ENCODE peak calls at places on chromosome 18, in seven cellular contexts. E is cardiac muscle cell; O is A549; G is CD4-positive, alpha-beta T cell; W is RWPE2; T is HFF-Myc; I is IMR-90. Q is an unnamed sample.

GRCh38 chr18:6728318-6728717 is 1.2 kb upstream of the ARHGAP28 start:
- DNase-seq in I (no peak), G (no peak), E (no peak), W (no peak), O (no peak), T (no peak), Q (no peak)

GRCh38 chr18:76371301-76371700 is 123.7 kb downstream of the ZNF516 start:
- DNase-seq in T (no peak), E (no peak), G (no peak), W (no peak), O (no peak), I (no peak), Q (peak)

GRCh38 chr18:6521804-6522418 is 107.2 kb upstream of the L3MBTL4 start:
- DNase-seq in T (peak), W (no peak), O (no peak), I (peak), E (peak), G (no peak), Q (no peak)

GRCh38 chr18:59461171-59461570 is 102.1 kb upstream of the LMAN1 start:
- DNase-seq in W (no peak), O (no peak), I (no peak), T (no peak), G (no peak), E (no peak), Q (no peak)

GRCh38 chr18:31645411-31645810 is 39.0 kb downstream of the B4GALT6 start:
- DNase-seq in T (no peak), G (no peak), I (no peak), E (no peak), W (no peak), O (no peak), Q (no peak)

GRCh38 chr18:22084547-22084946 is 84.8 kb upstream of the GATA6 start:
- DNase-seq in I (no peak), W (no peak), T (no peak), G (no peak), O (no peak), E (peak), Q (no peak)

GRCh38 chr18:33123852-33124251 is 316.7 kb downstream of the CCDC178 start:
- DNase-seq in T (no peak), W (no peak), G (no peak), O (no peak), E (no peak), I (no peak), Q (no peak)

GRCh38 chr18:54739476-54739875 is 88.8 kb upstream of the RAB27B start:
- DNase-seq in T (no peak), G (no peak), E (no peak), W (no peak), I (peak), O (no peak), Q (no peak)

GRCh38 chr18:54112356-54112755 is 112.1 kb downstream of the MBD2 start:
- DNase-seq in I (no peak), W (no peak), G (no peak), E (no peak), O (no peak), T (peak), Q (no peak)

GRCh38 chr18:1840878-1841277 is 730.4 kb downstream of the METTL4 start:
- DNase-seq in O (no peak), T (no peak), G (no peak), W (no peak), E (no peak), I (no peak), Q (no peak)

GRCh38 chr18:26556573-26556972 is 8.2 kb upstream of the KCTD1 start:
- DNase-seq in W (no peak), E (no peak), I (no peak), G (no peak), T (no peak), O (no peak), Q (no peak)

GRCh38 chr18:74806700-74807416 is 209.2 kb downstream of the ZNF407 start:
- DNase-seq in G (no peak), O (peak), T (peak), E (no peak), I (peak), W (no peak), Q (no peak)

GRCh38 chr18:4394700-4395099 is 60.4 kb downstream of the DLGAP1 start:
- DNase-seq in O (no peak), I (no peak), G (no peak), W (no peak), T (no peak), E (no peak), Q (no peak)

GRCh38 chr18:63604791-63605567 is 17.8 kb downstream of the SERPINB13 start:
- DNase-seq in T (peak), O (no peak), E (no peak), W (no peak), I (peak), G (no peak), Q (no peak)

GRCh38 chr18:56748698-56749268 is 97.6 kb downstream of the WDR7 start:
- DNase-seq in I (peak), G (no peak), T (peak), O (peak), E (peak), W (no peak), Q (no peak)

GRCh38 chr18:2147424-2147823 is 423.9 kb downstream of the METTL4 start:
- DNase-seq in E (no peak), I (no peak), O (no peak), W (no peak), T (peak), G (no peak), Q (no peak)

GRCh38 chr18:60372598-60372997 is at the start of gene MC4R:
- DNase-seq in O (peak), T (peak), W (no peak), G (no peak), E (peak), I (peak), Q (no peak)

GRCh38 chr18:56036673-56037072 is 448.7 kb upstream of the TCF4 start:
- DNase-seq in T (no peak), G (no peak), W (no peak), I (peak), O (no peak), E (no peak), Q (no peak)

GRCh38 chr18:6757966-6758365 is 28.4 kb downstream of the ARHGAP28 start:
- DNase-seq in I (peak), E (no peak), O (no peak), W (no peak), G (no peak), T (peak), Q (no peak)

GRCh38 chr18:69401475-69402218 is 959 bp downstream of the DOK6 start:
- DNase-seq in T (no peak), G (no peak), O (peak), W (peak), E (peak), I (peak), Q (no peak)

GRCh38 chr18:51757525-51757924 is 560.0 kb upstream of the MEX3C start:
- DNase-seq in T (no peak), O (no peak), W (no peak), G (no peak), E (no peak), I (no peak), Q (no peak)

GRCh38 chr18:10476430-10476829 is 22.0 kb downstream of the APCDD1 start:
- DNase-seq in O (no peak), G (no peak), T (peak), E (no peak), W (no peak), I (peak), Q (no peak)

GRCh38 chr18:36355511-36355910 is 58.0 kb downstream of the FHOD3 start:
- DNase-seq in E (no peak), I (peak), O (no peak), G (no peak), T (no peak), W (no peak), Q (no peak)

GRCh38 chr18:56770873-56771272 is 119.7 kb downstream of the WDR7 start:
- DNase-seq in E (no peak), I (peak), W (no peak), T (no peak), G (no peak), O (no peak), Q (no peak)

GRCh38 chr18:30970201-30970816 is 72.2 kb downstream of the DSC3 start:
- DNase-seq in O (peak), G (no peak), E (peak), T (peak), I (peak), W (no peak), Q (no peak)

GRCh38 chr18:51151568-51152511 is 45.6 kb downstream of the MEX3C start:
- DNase-seq in I (no peak), W (no peak), O (no peak), T (no peak), G (peak), E (no peak), Q (no peak)

GRCh38 chr18:44229693-44230108 is 451.0 kb upstream of the SETBP1 start:
- DNase-seq in G (no peak), O (no peak), I (peak), W (no peak), E (peak), T (no peak), Q (no peak)

GRCh38 chr18:24734058-24734457 is 273.6 kb downstream of the HRH4 start:
- DNase-seq in I (no peak), G (no peak), T (no peak), O (no peak), W (no peak), E (peak), Q (no peak)

GRCh38 chr18:45590060-45590537 is 25.2 kb upstream of the SLC14A2 start:
- DNase-seq in T (no peak), W (no peak), G (no peak), I (peak), E (no peak), O (no peak), Q (no peak)

GRCh38 chr18:49553003-49553402 is 8.9 kb upstream of the LIPG start:
- DNase-seq in W (no peak), G (no peak), O (no peak), I (no peak), E (no peak), T (no peak), Q (no peak)
- TF ChIP-seq CTCF in W (no peak), G (no peak), O (no peak), I (no peak), E (no peak), T (no peak), Q (no peak)

DNA sequence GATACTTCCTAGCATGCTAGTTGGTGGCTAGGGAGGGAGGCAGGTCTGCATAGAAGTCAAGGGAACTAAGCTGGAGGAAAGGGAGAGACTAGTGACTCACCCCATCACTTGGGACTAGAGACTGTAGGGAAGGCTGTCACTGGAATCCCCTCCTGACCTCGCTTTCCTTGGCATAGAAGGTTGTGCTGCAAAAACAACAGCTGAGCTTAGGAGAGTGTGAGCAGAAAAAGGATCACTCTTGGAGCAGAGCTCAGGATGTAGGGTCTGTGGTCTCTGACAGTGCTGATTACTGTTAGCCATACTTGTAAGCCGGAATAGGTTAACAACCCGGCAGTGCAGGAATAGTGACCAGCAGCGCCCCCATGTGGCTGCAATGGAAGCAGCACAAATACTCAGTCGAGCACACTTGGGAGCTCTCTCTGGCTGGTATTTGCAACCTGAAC is 66.9 kb upstream of the SMAD2 start:
- DNase-seq in T (no peak), O (no peak), I (no peak), W (no peak), G (no peak), E (no peak), Q (no peak)
- TF ChIP-seq CTCF in T (peak), O (peak), I (peak), W (peak), G (no peak), E (peak), Q (peak)

DNA sequence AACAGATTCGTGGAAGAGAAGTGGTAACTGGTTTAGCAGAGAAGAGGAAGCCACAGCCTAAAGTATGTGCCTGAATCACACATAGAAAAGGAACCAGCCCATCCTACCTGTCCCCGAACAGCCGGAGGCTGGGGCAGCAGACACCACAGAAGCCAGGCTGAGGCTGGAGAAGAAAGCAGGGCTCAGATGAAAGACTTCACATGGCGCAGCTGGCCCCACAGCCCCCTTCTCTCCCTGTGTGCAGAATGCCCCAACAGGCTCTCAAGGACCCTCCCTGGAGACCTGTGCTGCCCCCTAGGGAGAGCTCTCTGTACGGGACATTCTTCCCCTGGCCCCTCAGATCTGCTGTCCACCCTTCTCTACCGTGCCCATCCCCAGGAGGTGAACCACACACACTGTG is 83.5 kb upstream of the RAB12 start:
- DNase-seq in W (no peak), G (no peak), E (peak), I (no peak), O (no peak), T (no peak), Q (no peak)
- TF ChIP-seq CTCF in W (no peak), G (no peak), E (peak), I (no peak), O (peak), T (peak), Q (peak)

GRCh38 chr18:78771496-78772368 is 207.9 kb upstream of the SALL3 start:
- DNase-seq in G (no peak), T (no peak), O (no peak), W (no peak), I (no peak), E (no peak), Q (peak)
- TF ChIP-seq CTCF in G (no peak), T (no peak), O (no peak), W (no peak), I (no peak), E (no peak), Q (no peak)

GRCh38 chr18:67710639-67711038 is 194.1 kb upstream of the DSEL start:
- DNase-seq in E (no peak), G (no peak), I (no peak), T (no peak), O (no peak), W (no peak), Q (no peak)
- TF ChIP-seq CTCF in E (peak), G (no peak), I (no peak), T (no peak), O (peak), W (peak), Q (peak)

DNA sequence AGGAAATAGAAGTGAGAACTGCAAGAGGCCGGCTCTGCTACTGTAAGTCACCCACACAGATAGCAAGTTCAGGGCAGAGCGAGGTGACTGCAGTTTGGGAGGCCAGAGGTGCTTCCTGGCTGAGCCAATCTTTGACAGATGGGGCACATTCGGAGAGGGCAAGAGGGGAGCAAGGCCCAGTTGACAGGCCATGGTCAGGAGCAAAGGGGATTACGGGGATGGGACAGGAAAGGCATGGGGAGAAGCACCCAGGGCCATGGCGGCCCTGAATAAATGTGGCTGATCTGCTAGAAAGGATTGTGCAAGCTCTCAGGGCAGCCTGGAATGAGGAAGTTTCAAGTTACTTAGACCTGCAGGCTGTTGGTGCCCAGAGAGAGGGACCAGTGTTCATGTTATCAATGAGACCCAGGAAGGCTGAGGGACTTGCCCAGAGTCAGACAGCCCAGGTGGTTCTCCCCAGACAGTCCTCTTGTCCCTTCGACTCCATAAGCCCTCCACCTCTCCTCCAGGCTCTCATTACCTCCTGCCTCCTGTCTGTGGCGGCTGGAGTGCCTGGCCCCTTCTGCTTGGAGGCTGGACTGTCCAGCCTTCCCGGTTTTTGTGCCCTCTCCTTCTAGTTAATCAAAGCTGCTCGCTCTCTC is 123.3 kb downstream of the CTIF start:
- DNase-seq in T (no peak), G (no peak), I (peak), W (no peak), O (peak), E (peak), Q (no peak)
- TF ChIP-seq CTCF in T (no peak), G (no peak), I (no peak), W (no peak), O (no peak), E (no peak), Q (peak)

GRCh38 chr18:23503967-23504352 is 649 bp downstream of the RMC1 start:
- DNase-seq in T (no peak), I (no peak), G (no peak), E (no peak), W (no peak), O (no peak), Q (no peak)
- TF ChIP-seq CTCF in T (no peak), I (no peak), G (no peak), E (no peak), W (no peak), O (no peak), Q (no peak)

DNA sequence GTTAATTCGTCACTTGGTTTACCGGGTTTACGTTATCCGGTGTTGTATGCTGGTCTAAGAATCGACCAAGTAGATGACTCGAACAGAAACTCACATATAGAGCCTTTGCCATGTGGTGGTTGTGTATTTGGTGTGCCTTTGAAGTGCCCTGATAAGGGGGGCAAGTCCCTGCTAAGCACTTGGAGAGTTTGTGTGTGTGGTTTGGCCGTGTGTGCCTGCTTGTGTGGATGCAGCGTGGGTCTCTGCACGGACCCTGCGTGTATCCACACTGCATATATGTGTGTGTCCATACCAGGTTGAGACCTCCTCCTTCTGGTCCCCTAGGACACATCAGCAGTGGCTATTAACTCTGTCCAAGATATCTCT is 2.4 kb upstream of the CELF4 start:
- DNase-seq in W (no peak), T (no peak), E (no peak), G (no peak), O (no peak), I (no peak), Q (no peak)
- TF ChIP-seq CTCF in W (no peak), T (no peak), E (no peak), G (no peak), O (no peak), I (no peak), Q (no peak)

GRCh38 chr18:11512096-11513030 is 97.0 kb upstream of the SLC35G4 start:
- DNase-seq in W (no peak), G (no peak), O (peak), E (no peak), T (no peak), I (no peak), Q (no peak)
- TF ChIP-seq CTCF in W (peak), G (no peak), O (peak), E (peak), T (peak), I (peak), Q (peak)